ENCODE peak calls at places on chromosomes 3 and 15, in six cellular contexts. A is IMR-90, R is neuronal stem cell, C is trophoblast cell, E is mesenchymal stem cell, P is H9. F is an unnamed sample.

GRCh38 chr3:153285194-153285641 is 123.2 kb downstream of the RAP2B start:
- DNase-seq in A (peak), R (no peak), C (no peak), E (peak), P (no peak), F (peak)

GRCh38 chr3:134357914-134358811 is 16.1 kb downstream of the AMOTL2 start:
- DNase-seq in A (peak), R (peak), C (peak), E (peak), P (peak), F (peak)

GRCh38 chr3:197205265-197205664 is 93.1 kb downstream of the DLG1 start:
- DNase-seq in A (no peak), R (no peak), C (no peak), E (no peak), P (no peak), F (no peak)

GRCh38 chr3:10627884-10628572 is 122.6 kb upstream of the ATP2B2 start:
- DNase-seq in A (no peak), R (no peak), C (no peak), E (no peak), P (peak), F (peak)

GRCh38 chr3:170058127-170058526 is 20.3 kb downstream of the GPR160 start:
- DNase-seq in A (no peak), R (no peak), C (no peak), E (no peak), P (no peak), F (no peak)

GRCh38 chr3:165642761-165643432 is 194.3 kb downstream of the BCHE start:
- DNase-seq in A (peak), R (no peak), C (peak), E (peak), P (no peak), F (peak)

GRCh38 chr15:28003302-28004037 is 95.6 kb downstream of the OCA2 start:
- DNase-seq in A (no peak), R (no peak), C (no peak), E (no peak), P (no peak), F (no peak)

GRCh38 chr3:129602730-129603560 is 3.5 kb downstream of the PLXND1 start:
- DNase-seq in A (peak), R (no peak), C (peak), E (peak), P (peak), F (peak)

GRCh38 chr15:55168350-55168974 is 28.3 kb downstream of the RSL24D1 start:
- DNase-seq in A (peak), R (peak), C (peak), E (peak), P (peak), F (peak)

GRCh38 chr15:57118013-57118799 is 199.8 kb downstream of the TCF12 start:
- DNase-seq in A (peak), R (no peak), C (no peak), E (peak), P (no peak), F (peak)

GRCh38 chr3:171372694-171373093 is 87.5 kb downstream of the TNIK start:
- DNase-seq in A (no peak), R (no peak), C (no peak), E (no peak), P (no peak), F (no peak)

GRCh38 chr3:101203411-101203810 is 117.0 kb downstream of the IMPG2 start:
- DNase-seq in A (peak), R (no peak), C (no peak), E (no peak), P (no peak), F (no peak)

GRCh38 chr3:112124901-112125607 is 8.0 kb downstream of the GCSAM start:
- DNase-seq in A (no peak), R (no peak), C (no peak), E (no peak), P (no peak), F (peak)

GRCh38 chr15:70328137-70329115 is 230.7 kb upstream of the TLE3 start:
- DNase-seq in A (peak), R (no peak), C (no peak), E (no peak), P (no peak), F (no peak)

GRCh38 chr3:14503033-14503705 is 37.0 kb downstream of the GRIP2 start:
- DNase-seq in A (no peak), R (no peak), C (no peak), E (no peak), P (no peak), F (no peak)

GRCh38 chr3:149480326-149481017 is 6.0 kb downstream of the TM4SF4 start:
- DNase-seq in A (peak), R (peak), C (peak), E (peak), P (peak), F (peak)

GRCh38 chr15:70348581-70349344 is 251.0 kb upstream of the TLE3 start:
- DNase-seq in A (no peak), R (no peak), C (peak), E (no peak), P (no peak), F (no peak)

GRCh38 chr15:73078291-73078690 is 26.0 kb downstream of the NEO1 start:
- DNase-seq in A (no peak), R (no peak), C (no peak), E (no peak), P (no peak), F (no peak)

GRCh38 chr3:195139876-195140240 is 131.1 kb downstream of the XXYLT1 start:
- DNase-seq in A (peak), R (no peak), C (peak), E (peak), P (no peak), F (no peak)

GRCh38 chr15:82530606-82531379 is 9.5 kb downstream of the RPS17 start:
- DNase-seq in A (peak), R (peak), C (peak), E (peak), P (peak), F (peak)

GRCh38 chr15:64651573-64652260 is 123.7 kb downstream of the RBPMS2 start:
- DNase-seq in A (peak), R (no peak), C (peak), E (peak), P (peak), F (peak)

GRCh38 chr3:59607628-59608027 is 557.8 kb upstream of the CFAP20DC start:
- DNase-seq in A (peak), R (no peak), C (peak), E (peak), P (no peak), F (peak)

GRCh38 chr15:27796405-27797085 is 302.6 kb downstream of the OCA2 start:
- DNase-seq in A (no peak), R (no peak), C (no peak), E (no peak), P (no peak), F (peak)

GRCh38 chr3:144942093-144942492 is 970.5 kb downstream of the DIPK2A start:
- DNase-seq in A (no peak), R (no peak), C (no peak), E (no peak), P (no peak), F (no peak)

GRCh38 chr15:98870788-98871187 is 136.8 kb downstream of the PGPEP1L start:
- DNase-seq in A (no peak), R (no peak), C (no peak), E (no peak), P (no peak), F (no peak)

GRCh38 chr3:170542704-170543103 is 43.2 kb downstream of the SLC7A14 start:
- DNase-seq in A (peak), R (no peak), C (no peak), E (no peak), P (no peak), F (no peak)

GRCh38 chr15:62779041-62779810 is 263.3 kb upstream of the TPM1 start:
- DNase-seq in A (peak), R (no peak), C (peak), E (peak), P (no peak), F (no peak)

GRCh38 chr3:112297714-112298113 is 3.7 kb upstream of the SLC9C1 start:
- DNase-seq in A (no peak), R (no peak), C (no peak), E (peak), P (no peak), F (no peak)

GRCh38 chr15:100722551-100723322 is 120.3 kb downstream of the ASB7 start:
- DNase-seq in A (no peak), R (no peak), C (peak), E (no peak), P (no peak), F (no peak)

GRCh38 chr15:78206326-78207109 is 27.8 kb downstream of the ACSBG1 start:
- DNase-seq in A (peak), R (no peak), C (no peak), E (no peak), P (no peak), F (peak)

GRCh38 chr15:52427804-52428203 is 100.9 kb downstream of the MYO5A start:
- DNase-seq in A (peak), R (no peak), C (no peak), E (peak), P (no peak), F (peak)

GRCh38 chr3:122773856-122774535 is 19.6 kb downstream of the HSPBAP1 start:
- DNase-seq in A (no peak), R (no peak), C (peak), E (no peak), P (no peak), F (no peak)

GRCh38 chr3:159187232-159187631 is 385.4 kb downstream of the MFSD1 start:
- DNase-seq in A (no peak), R (no peak), C (no peak), E (no peak), P (no peak), F (no peak)

GRCh38 chr3:129793947-129794318 is 99.6 kb downstream of the TMCC1 start:
- DNase-seq in A (no peak), R (peak), C (no peak), E (peak), P (peak), F (peak)

GRCh38 chr3:9067352-9067975 is 104.2 kb upstream of the RAD18 start:
- DNase-seq in A (peak), R (peak), C (peak), E (peak), P (peak), F (peak)

GRCh38 chr3:196198081-196198675 is 13.0 kb downstream of the ZDHHC19 start:
- DNase-seq in A (no peak), R (no peak), C (no peak), E (no peak), P (no peak), F (no peak)

GRCh38 chr3:50336452-50337174 is 4.0 kb downstream of the RASSF1 start:
- DNase-seq in A (peak), R (no peak), C (no peak), E (no peak), P (no peak), F (peak)
- H2BK5ac ChIP-seq in A (peak), R (peak), C (peak), E (peak), P (no peak), F (peak)

GRCh38 chr3:126354776-126355175 is 2.4 kb downstream of the KLF15 start:
- DNase-seq in A (no peak), R (no peak), C (no peak), E (no peak), P (no peak), F (no peak)

GRCh38 chr3:126356373-126357298 is 572 bp downstream of the KLF15 start:
- DNase-seq in A (no peak), R (peak), C (no peak), E (no peak), P (no peak), F (no peak)

GRCh38 chr3:126355251-126355650 is 2.0 kb downstream of the KLF15 start:
- DNase-seq in A (no peak), R (no peak), C (no peak), E (no peak), P (no peak), F (no peak)

GRCh38 chr3:126357299-126358037 is at the start of gene KLF15:
- DNase-seq in A (peak), R (peak), C (peak), E (peak), P (peak), F (peak)

DNA sequence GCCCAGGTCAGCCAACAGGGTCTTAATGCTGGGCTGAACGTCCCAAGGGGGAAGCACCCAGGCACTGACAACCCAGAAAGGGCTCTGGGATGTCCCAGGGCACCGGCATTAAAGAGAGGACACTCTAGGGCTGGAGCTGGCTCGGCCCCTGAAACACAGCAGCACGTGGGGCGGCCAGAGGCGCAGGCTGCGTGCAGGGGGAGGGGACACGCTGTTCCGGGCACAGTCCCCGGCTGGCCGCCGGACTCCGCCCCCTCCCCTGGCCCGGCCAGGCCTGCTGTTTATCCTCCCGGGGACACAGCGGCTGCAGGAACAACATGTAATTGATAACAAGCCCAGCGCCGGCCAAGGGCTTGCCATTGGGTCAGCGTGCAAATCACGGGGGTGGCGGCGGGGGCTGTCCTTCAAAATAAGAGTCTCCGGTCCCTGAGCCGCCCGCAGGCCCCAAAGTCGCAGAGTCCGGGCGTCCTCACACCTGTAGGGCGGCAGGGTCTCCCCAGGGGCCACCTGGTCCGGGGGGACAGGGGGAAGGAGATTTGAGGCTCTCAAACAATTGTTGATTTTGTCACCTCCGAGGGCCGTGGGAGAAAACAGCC is 1.3 kb downstream of the KLF15 start:
- DNase-seq in A (peak), R (peak), C (peak), E (peak), P (peak), F (peak)
- H2BK5ac ChIP-seq in A (no peak), R (peak), C (no peak), E (no peak), P (no peak), F (no peak)

DNA sequence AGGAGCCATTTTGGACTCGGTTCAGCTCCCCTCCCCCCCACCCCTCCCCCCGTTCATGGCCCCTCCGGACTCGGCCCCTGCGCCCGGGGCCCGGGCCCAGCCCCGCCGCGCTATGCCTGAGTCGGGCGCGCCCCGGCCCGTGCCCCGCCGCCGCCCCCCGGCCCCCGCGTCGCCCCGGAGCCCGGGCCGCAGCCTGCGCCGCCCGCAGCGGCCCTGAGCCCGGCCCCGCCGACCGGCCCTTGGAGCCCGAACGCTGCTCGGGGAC is 156 bp downstream of the ACVR2B start:
- DNase-seq in A (no peak), R (no peak), C (no peak), E (no peak), P (no peak), F (no peak)
- H2BK5ac ChIP-seq in A (peak), R (peak), C (peak), E (no peak), P (no peak), F (peak)

GRCh38 chr3:30426319-30426993 is 179.9 kb upstream of the TGFBR2 start:
- DNase-seq in A (peak), R (no peak), C (no peak), E (peak), P (no peak), F (peak)

GRCh38 chr3:30418443-30418842 is 188.0 kb upstream of the TGFBR2 start:
- DNase-seq in A (peak), R (no peak), C (no peak), E (no peak), P (no peak), F (no peak)

DNA sequence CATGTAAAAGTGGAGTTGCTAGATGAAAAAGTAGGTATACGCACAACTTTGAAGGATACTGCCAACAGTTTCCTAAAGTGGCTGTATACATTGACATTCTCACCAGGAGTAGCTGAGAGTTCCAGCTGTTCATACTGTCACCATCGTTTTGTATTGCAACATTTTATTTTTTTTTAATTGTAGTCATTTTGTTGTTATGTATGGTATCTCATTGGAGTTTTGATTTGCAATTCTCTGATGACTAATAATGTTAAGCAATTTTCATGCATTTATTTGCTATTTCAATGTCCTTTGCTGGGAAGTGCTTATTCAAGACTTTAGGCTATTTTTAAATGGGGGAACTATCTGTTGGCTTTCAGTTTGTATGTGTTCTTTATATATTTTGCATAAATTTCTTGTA is 185.1 kb upstream of the TGFBR2 start:
- DNase-seq in A (peak), R (no peak), C (no peak), E (peak), P (no peak), F (no peak)
- H2BK5ac ChIP-seq in A (no peak), R (no peak), C (no peak), E (no peak), P (no peak), F (no peak)

DNA sequence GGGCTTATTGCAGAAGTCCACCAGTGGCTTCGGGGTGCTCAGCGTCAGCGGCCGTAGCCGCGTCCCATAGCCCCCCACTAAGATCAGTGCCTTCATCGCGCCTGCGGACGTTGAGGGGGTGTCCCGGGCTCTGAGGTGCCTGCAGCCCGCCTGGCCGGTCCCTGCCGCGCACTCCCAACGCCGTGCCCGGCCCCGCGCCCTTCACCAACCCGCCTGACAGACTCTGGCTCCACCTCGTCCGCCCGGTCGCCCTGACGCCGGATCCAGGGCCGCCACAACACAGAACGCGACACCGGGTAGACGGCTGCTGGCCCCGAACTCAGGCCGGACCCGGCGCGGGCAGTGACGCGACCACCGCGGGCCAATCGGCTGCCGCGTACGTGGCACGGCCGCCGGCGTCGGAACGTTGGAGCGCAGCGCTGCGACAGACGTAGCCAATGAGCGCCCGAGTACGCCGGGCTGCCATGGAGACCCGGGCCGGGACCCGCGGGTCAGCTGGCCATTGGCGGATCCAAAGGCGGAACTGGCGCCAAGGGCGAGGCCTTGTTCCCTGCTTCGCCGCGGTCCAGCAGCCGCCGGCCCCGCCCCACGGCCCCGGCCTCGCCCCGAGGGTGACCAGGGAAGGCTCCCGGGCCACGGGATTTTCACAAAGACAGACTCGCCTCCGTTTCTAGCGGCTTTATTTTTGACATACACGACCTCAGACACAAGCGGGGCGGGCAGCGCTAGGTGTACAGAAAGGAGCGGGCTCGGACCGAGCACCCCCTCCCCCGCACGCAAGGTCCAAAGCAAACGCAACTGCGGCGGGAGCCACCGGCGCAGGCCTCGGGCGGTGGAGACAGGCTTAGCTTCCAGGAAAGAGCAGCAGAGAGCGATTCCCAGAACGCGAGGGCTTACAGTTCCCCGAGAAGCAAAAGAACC is at the start of gene GMPPB:
- DNase-seq in A (peak), R (peak), C (peak), E (peak), P (peak), F (peak)
- H2BK5ac ChIP-seq in A (peak), R (peak), C (peak), E (no peak), P (no peak), F (no peak)

GRCh38 chr3:177610677-177611654 is 413.7 kb upstream of the TBL1XR1 start:
- DNase-seq in A (peak), R (no peak), C (no peak), E (no peak), P (no peak), F (no peak)
- H2BK5ac ChIP-seq in A (no peak), R (no peak), C (no peak), E (no peak), P (no peak), F (no peak)

GRCh38 chr15:96158938-96159337 is 171.6 kb upstream of the NR2F2 start:
- DNase-seq in A (no peak), R (no peak), C (no peak), E (no peak), P (no peak), F (no peak)
- H2BK5ac ChIP-seq in A (no peak), R (no peak), C (no peak), E (no peak), P (no peak), F (no peak)

F was measured in mesendoderm.